ENCODE peak calls at places on chromosomes 5 and 9, in nine cellular contexts. M is right lobe of liver, Q is GM23338, D is MM.1S, N is right atrium auricular region, J is neuronal stem cell, H is PC-3, X is adipocyte, T is foreskin keratinocyte. Y is an unnamed sample. For H3K4me1 and H3K27me3, the result is how much of the 10 kb centered on the place peaks cover.

GRCh38 chr9:93098236-93098946 is 2.4 kb downstream of the CARD19 start:
- DNase-seq in M (peak), Q (no peak), D (no peak), N (peak), J (no peak), H (peak), X (peak), T (peak), Y (peak)

GRCh38 chr9:115146581-115147021 is 28.6 kb upstream of the TNC start:
- DNase-seq in M (no peak), Q (no peak), D (no peak), N (no peak), J (no peak), H (peak), X (peak), T (peak), Y (peak)

GRCh38 chr5:43036856-43037711 is 3.0 kb downstream of the ANXA2R start:
- DNase-seq in M (peak), Q (peak), D (no peak), N (no peak), J (no peak), H (peak), X (peak), T (peak), Y (no peak)

GRCh38 chr5:14739538-14739937 is 75.0 kb downstream of the OTULIN start:
- DNase-seq in M (no peak), Q (no peak), D (no peak), N (no peak), J (no peak), H (peak), X (peak), T (peak), Y (peak)

GRCh38 chr5:36734422-36734821 is 128.0 kb downstream of the SLC1A3 start:
- DNase-seq in M (no peak), Q (peak), D (no peak), N (no peak), J (no peak), H (peak), X (peak), T (no peak), Y (no peak)

GRCh38 chr5:114311943-114312342 is 49.9 kb upstream of the KCNN2 start:
- DNase-seq in M (no peak), Q (peak), D (no peak), N (no peak), J (peak), H (no peak), X (no peak), T (no peak), Y (no peak)

GRCh38 chr9:81902191-81902590 is 26.0 kb upstream of the SPATA31D4 start:
- DNase-seq in M (no peak), Q (no peak), D (no peak), N (no peak), J (no peak), H (no peak), X (peak), T (no peak), Y (no peak)

GRCh38 chr5:171957591-171958251 is 48.7 kb downstream of the FBXW11 start:
- DNase-seq in M (no peak), Q (no peak), D (no peak), N (no peak), J (no peak), H (no peak), X (no peak), T (peak), Y (no peak)

GRCh38 chr5:127892467-127893207 is 189.4 kb downstream of the CCDC192 start:
- DNase-seq in M (no peak), Q (no peak), D (no peak), N (no peak), J (no peak), H (peak), X (no peak), T (peak), Y (no peak)

GRCh38 chr9:121954477-121955175 is 138.5 kb downstream of the TTLL11 start:
- DNase-seq in M (no peak), Q (no peak), D (no peak), N (peak), J (no peak), H (no peak), X (no peak), T (no peak), Y (no peak)

GRCh38 chr5:115415143-115415491 is 118.7 kb upstream of the CCDC112 start:
- DNase-seq in M (no peak), Q (no peak), D (no peak), N (no peak), J (peak), H (peak), X (no peak), T (peak), Y (peak)

GRCh38 chr9:36008774-36009300 is 27.9 kb upstream of the RECK start:
- DNase-seq in M (peak), Q (peak), D (peak), N (peak), J (peak), H (peak), X (peak), T (peak), Y (peak)

GRCh38 chr9:68974431-68974830 is 39.5 kb downstream of the PRKACG start:
- DNase-seq in M (no peak), Q (no peak), D (no peak), N (no peak), J (no peak), H (no peak), X (no peak), T (no peak), Y (no peak)

GRCh38 chr5:93571111-93571977 is 9.7 kb downstream of the NR2F1-AS1 start:
- DNase-seq in M (no peak), Q (peak), D (no peak), N (no peak), J (no peak), H (no peak), X (no peak), T (no peak), Y (peak)

GRCh38 chr9:35856882-35857281 is 13.3 kb downstream of the OR13J1 start:
- DNase-seq in M (no peak), Q (no peak), D (no peak), N (peak), J (no peak), H (no peak), X (no peak), T (no peak), Y (no peak)

GRCh38 chr5:119279093-119279492 is 76.7 kb upstream of the TNFAIP8 start:
- DNase-seq in M (no peak), Q (no peak), D (no peak), N (no peak), J (no peak), H (no peak), X (no peak), T (no peak), Y (no peak)
- H3K4me1 ChIP-seq in M (under half), Q (under half), D (under half), N (under half), J (under half), H (under half), X (under half), T (under half), Y (under half)

DNA sequence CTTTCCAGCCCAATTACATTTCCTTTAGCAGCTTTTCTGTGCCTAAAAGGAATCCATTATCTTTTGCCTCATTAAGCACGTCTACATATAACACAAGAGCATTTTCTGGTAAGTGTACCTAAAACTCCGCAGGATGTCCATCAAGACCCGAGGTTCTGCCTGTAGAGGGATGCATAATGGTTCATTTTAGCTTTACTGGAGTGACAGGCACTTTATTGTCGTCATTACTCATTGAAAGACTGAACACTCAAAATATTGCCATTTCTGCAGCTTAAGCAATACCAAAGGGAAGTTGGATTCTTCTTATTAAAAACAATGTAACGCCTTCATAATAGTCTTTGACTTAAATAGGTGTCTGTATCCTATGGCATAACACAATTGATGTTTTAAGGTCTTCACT is 669.0 kb downstream of the PRELID2 start:
- DNase-seq in M (no peak), Q (no peak), D (no peak), N (no peak), J (no peak), H (no peak), X (no peak), T (no peak), Y (peak)
- H3K27me3 ChIP-seq in M (under half), Q (under half), D (under half), N (under half), J (under half), H (under half), X (under half), T (under half), Y (under half)

DNA sequence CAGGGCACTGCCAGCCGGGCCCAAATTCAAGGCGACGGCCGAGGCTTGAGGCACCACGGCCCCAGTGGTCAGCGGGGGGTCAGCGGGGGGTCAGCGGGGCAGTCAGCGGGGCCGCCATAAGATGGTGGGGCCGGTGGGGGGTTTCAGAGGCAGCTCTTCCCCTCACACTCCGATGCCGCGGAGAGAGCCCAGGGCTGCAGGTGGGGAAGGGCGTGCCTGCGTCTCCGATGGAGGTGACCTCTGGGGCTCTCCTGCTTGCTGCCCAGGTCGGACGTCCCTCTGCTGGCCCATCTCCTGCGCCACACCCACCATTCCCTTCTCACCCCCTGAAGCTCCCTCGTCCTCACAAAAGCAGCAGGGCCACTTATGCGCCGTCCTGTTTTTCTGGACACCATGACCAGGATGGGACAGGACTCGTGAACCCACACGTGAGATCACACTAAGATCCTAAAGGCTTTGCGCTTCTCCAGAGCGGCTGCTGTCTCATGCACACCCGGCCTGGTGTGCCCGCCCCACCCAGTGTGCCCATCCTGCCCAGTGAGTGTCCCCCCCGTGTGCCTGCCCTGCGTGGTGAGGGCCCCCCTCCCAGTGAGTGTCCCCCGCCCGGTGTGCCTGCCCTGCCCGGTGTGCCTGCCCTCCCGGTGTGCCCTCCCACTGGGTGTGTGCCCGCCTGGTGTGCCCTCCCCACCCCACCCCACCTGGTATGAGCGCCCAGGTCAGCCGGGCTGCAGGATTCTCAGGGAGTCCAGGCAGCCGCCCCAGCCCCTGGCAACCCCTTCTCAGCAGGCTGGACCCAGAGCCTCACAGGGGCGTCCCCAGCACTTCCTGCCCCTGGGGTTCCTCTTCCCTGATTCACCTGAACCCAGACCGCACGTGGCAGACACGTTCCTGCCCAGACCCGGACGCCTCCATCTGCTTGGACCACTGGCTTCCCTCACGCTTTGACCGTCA is 48.7 kb upstream of the NKD2 start:
- DNase-seq in M (no peak), Q (no peak), D (no peak), N (peak), J (no peak), H (no peak), X (no peak), T (no peak), Y (peak)
- H3K4me1 ChIP-seq in M (under half), Q (under half), D (under half), N (under half), J (under half), H (under half), X (under half), T (under half), Y (under half)

GRCh38 chr9:135612437-135612836 is 26.9 kb downstream of the GLT6D1 start:
- DNase-seq in M (no peak), Q (no peak), D (no peak), N (peak), J (no peak), H (peak), X (no peak), T (no peak), Y (peak)

GRCh38 chr9:135610290-135611141 is 28.8 kb downstream of the GLT6D1 start:
- DNase-seq in M (no peak), Q (no peak), D (no peak), N (peak), J (no peak), H (no peak), X (no peak), T (no peak), Y (peak)

GRCh38 chr9:135611142-135611874 is 28.0 kb downstream of the GLT6D1 start:
- DNase-seq in M (no peak), Q (no peak), D (no peak), N (peak), J (no peak), H (no peak), X (no peak), T (no peak), Y (peak)

GRCh38 chr9:135612981-135613910 is 26.1 kb downstream of the GLT6D1 start:
- DNase-seq in M (no peak), Q (no peak), D (no peak), N (peak), J (no peak), H (no peak), X (no peak), T (no peak), Y (peak)

GRCh38 chr9:135611875-135612209 is 27.5 kb downstream of the GLT6D1 start:
- DNase-seq in M (no peak), Q (no peak), D (no peak), N (no peak), J (no peak), H (no peak), X (no peak), T (no peak), Y (no peak)
- H3K27me3 ChIP-seq in M (under half), Q (under half), D (under half), N (under half), J (under half), H (under half), X (under half), T (under half), Y (under half)

GRCh38 chr5:174831985-174832384 is 107.6 kb downstream of the MSX2 start:
- DNase-seq in M (no peak), Q (no peak), D (no peak), N (no peak), J (no peak), H (no peak), X (no peak), T (no peak), Y (no peak)

GRCh38 chr5:174827521-174827920 is 103.1 kb downstream of the MSX2 start:
- DNase-seq in M (no peak), Q (no peak), D (no peak), N (no peak), J (no peak), H (no peak), X (peak), T (peak), Y (no peak)

GRCh38 chr5:174832811-174833210 is 108.4 kb downstream of the MSX2 start:
- DNase-seq in M (no peak), Q (no peak), D (no peak), N (no peak), J (no peak), H (no peak), X (no peak), T (peak), Y (no peak)

GRCh38 chr5:174828786-174829510 is 104.6 kb downstream of the MSX2 start:
- DNase-seq in M (no peak), Q (no peak), D (no peak), N (no peak), J (no peak), H (peak), X (no peak), T (no peak), Y (no peak)

GRCh38 chr5:174829511-174829864 is 105.1 kb downstream of the MSX2 start:
- DNase-seq in M (no peak), Q (no peak), D (no peak), N (no peak), J (no peak), H (no peak), X (no peak), T (peak), Y (no peak)
- H3K4me1 ChIP-seq in M (under half), Q (under half), D (under half), N (under half), J (under half), H (under half), X (under half), T (under half), Y (under half)

GRCh38 chr9:84212224-84212623 is 128.3 kb downstream of the SLC28A3 start:
- DNase-seq in M (no peak), Q (no peak), D (no peak), N (no peak), J (no peak), H (no peak), X (no peak), T (peak), Y (no peak)
- H3K27me3 ChIP-seq in M (under half), Q (under half), D (under half), N (under half), J (under half), H (under half), X (under half), T (under half), Y (under half)

DNA sequence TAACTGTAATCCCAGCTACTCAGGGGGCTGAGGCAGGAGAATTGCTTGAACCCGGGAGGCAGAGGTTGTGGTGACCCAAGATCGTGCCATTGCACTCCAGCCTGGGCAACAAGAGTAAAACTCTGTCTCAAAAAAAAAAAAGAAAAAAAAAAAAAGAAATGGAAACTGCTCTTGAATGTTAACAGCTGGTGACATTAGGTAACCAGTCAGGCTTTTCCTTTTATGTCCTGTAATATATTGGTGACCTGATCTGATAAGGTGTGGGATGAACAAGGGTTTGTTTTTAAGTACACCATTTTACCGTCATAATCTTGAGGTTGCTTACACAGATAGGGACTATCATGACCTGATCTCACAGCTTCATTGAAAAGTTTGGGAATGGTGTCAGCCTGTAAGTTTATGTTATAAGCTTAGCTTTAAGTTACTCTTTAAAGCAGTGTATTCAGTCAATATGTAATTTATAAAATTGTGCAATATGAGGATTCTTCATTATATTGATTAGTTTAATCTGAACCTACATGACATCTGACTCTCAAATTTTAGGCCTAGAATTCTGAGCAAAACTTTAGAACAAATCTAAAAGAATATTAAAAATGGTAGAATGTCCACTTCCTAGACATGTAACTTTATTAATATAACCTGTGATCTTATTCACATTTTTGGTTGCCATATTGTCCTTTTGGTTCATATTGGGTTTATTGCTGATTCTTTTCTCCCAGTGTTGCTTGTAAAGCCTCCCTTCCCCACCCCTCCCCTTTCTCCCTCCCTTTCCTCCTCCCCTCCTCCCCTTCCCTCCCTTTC is 41.4 kb downstream of the RAI14 start:
- DNase-seq in M (no peak), Q (no peak), D (no peak), N (no peak), J (no peak), H (no peak), X (no peak), T (no peak), Y (no peak)
- H3K4me1 ChIP-seq in M (under half), Q (half or more), D (under half), N (under half), J (under half), H (under half), X (under half), T (under half), Y (under half)

GRCh38 chr9:97847474-97848236 is 5.4 kb upstream of the FOXE1 start:
- DNase-seq in M (no peak), Q (peak), D (no peak), N (no peak), J (no peak), H (no peak), X (no peak), T (no peak), Y (peak)
- H3K27me3 ChIP-seq in M (under half), Q (half or more), D (under half), N (under half), J (under half), H (under half), X (half or more), T (half or more), Y (half or more)

GRCh38 chr5:154403776-154404387 is 41.9 kb upstream of the SAP30L start:
- DNase-seq in M (no peak), Q (no peak), D (no peak), N (no peak), J (no peak), H (no peak), X (no peak), T (no peak), Y (peak)
- H3K4me1 ChIP-seq in M (under half), Q (under half), D (under half), N (under half), J (under half), H (under half), X (under half), T (under half), Y (under half)